ENCODE peak calls at places on chromosomes 2 and 18, in four cellular contexts. B, K, G and R are unnamed samples.

GRCh38 chr18:23627325-23627724 is 35.4 kb downstream of the ANKRD29 start:
- DNase-seq in B (no peak), K (peak), G (peak), R (no peak)

GRCh38 chr2:239820836-239821693 is 204.1 kb downstream of the NDUFA10 start:
- DNase-seq in B (no peak), K (no peak), G (no peak), R (no peak)

GRCh38 chr2:10183146-10183675 is 60.7 kb downstream of the RRM2 start:
- DNase-seq in B (no peak), K (no peak), G (no peak), R (no peak)

GRCh38 chr2:236177967-236178909 is 10.1 kb upstream of the GBX2 start:
- DNase-seq in B (peak), K (peak), G (peak), R (peak)

GRCh38 chr2:129240061-129240460 is 739.4 kb upstream of the RAB6C start:
- DNase-seq in B (no peak), K (no peak), G (no peak), R (no peak)

GRCh38 chr2:239307921-239308620 is 92.7 kb downstream of the HDAC4 start:
- DNase-seq in B (no peak), K (no peak), G (no peak), R (no peak)

GRCh38 chr2:85976106-85976920 is 87.5 kb upstream of the ST3GAL5 start:
- DNase-seq in B (no peak), K (no peak), G (no peak), R (no peak)

GRCh38 chr2:121078869-121079268 is 206.1 kb downstream of the TFCP2L1 start:
- DNase-seq in B (no peak), K (no peak), G (no peak), R (no peak)

GRCh38 chr2:100813527-100813926 is 6.4 kb upstream of the NPAS2 start:
- DNase-seq in B (no peak), K (no peak), G (peak), R (no peak)

GRCh38 chr2:136118819-136119716 is 1.1 kb upstream of the CXCR4 start:
- DNase-seq in B (peak), K (no peak), G (no peak), R (peak)

GRCh38 chr2:10889741-10890215 is 22.0 kb upstream of the KCNF1 start:
- DNase-seq in B (no peak), K (no peak), G (no peak), R (peak)

GRCh38 chr2:62432407-62432806 is 73.6 kb downstream of the TMEM17 start:
- DNase-seq in B (no peak), K (no peak), G (no peak), R (no peak)

GRCh38 chr2:239189711-239190131 is 211.1 kb downstream of the HDAC4 start:
- DNase-seq in B (no peak), K (no peak), G (no peak), R (no peak)

GRCh38 chr2:63023444-63023843 is 27.2 kb upstream of the OTX1 start:
- DNase-seq in B (no peak), K (peak), G (peak), R (peak)

GRCh38 chr2:131046580-131047274 is 46.5 kb downstream of the FAM168B start:
- DNase-seq in B (no peak), K (no peak), G (no peak), R (no peak)

GRCh38 chr2:104213758-104214157 is 640.2 kb upstream of the POU3F3 start:
- DNase-seq in B (no peak), K (no peak), G (no peak), R (no peak)